ENCODE peak calls at places on chromosomes 16 and 17, in eight cellular contexts. Y is upper lobe of right lung, T is RWPE2, P is thoracic aorta, I is heart left ventricle, H is pancreas, B is LNCaP clone FGC, A is lower lobe of right lung. Q is an unnamed sample.

GRCh38 chr16:80417706-80418105 is 123.1 kb upstream of the DYNLRB2 start:
- DNase-seq in Y (no peak), T (no peak), H (no peak), B (no peak), I (no peak), A (no peak), P (no peak), Q (no peak)

GRCh38 chr16:61820820-61821219 is 215.4 kb downstream of the CDH8 start:
- DNase-seq in P (no peak), A (no peak), Y (no peak), I (no peak), B (no peak), T (no peak), H (no peak), Q (no peak)

GRCh38 chr16:8867483-8868271 is 1.1 kb downstream of the CARHSP1 start:
- DNase-seq in I (peak), B (no peak), H (peak), T (no peak), A (no peak), P (no peak), Y (no peak), Q (no peak)

GRCh38 chr16:46748775-46749705 is 896 bp upstream of the MYLK3 start:
- DNase-seq in P (no peak), B (no peak), H (no peak), I (peak), Y (peak), A (no peak), T (no peak), Q (no peak)

GRCh38 chr17:16463341-16464000 is 28.5 kb downstream of the LRRC75A start:
- DNase-seq in B (no peak), P (no peak), A (no peak), Y (no peak), I (peak), H (peak), T (no peak), Q (peak)

GRCh38 chr16:54054237-54054780 is 232.3 kb downstream of the IRX3 start:
- DNase-seq in T (no peak), H (no peak), Y (no peak), P (no peak), B (no peak), A (no peak), I (no peak), Q (no peak)

GRCh38 chr16:19384656-19385055 is 33.0 kb upstream of the TMC5 start:
- DNase-seq in B (peak), P (no peak), Y (peak), I (no peak), H (peak), T (peak), A (peak), Q (peak)

GRCh38 chr17:77948690-77949114 is 9.8 kb upstream of the TNRC6C start:
- DNase-seq in A (no peak), I (peak), P (no peak), H (no peak), T (no peak), Y (no peak), B (no peak), Q (peak)

GRCh38 chr17:36575028-36575427 is 16.7 kb upstream of the DHRS11 start:
- DNase-seq in I (no peak), A (no peak), T (no peak), H (no peak), B (no peak), P (no peak), Y (no peak), Q (no peak)

GRCh38 chr17:77466596-77467223 is 325.9 kb downstream of the SEC14L1 start:
- DNase-seq in T (no peak), B (no peak), Y (peak), A (no peak), P (no peak), H (no peak), I (no peak), Q (no peak)

GRCh38 chr16:75695708-75696107 is 5.6 kb downstream of the DUXB start:
- DNase-seq in Y (no peak), P (no peak), A (no peak), I (no peak), T (no peak), B (no peak), H (no peak), Q (no peak)

GRCh38 chr17:15659663-15660062 is 24.4 kb downstream of the TRIM16 start:
- DNase-seq in Y (peak), A (peak), B (no peak), I (peak), H (peak), P (no peak), T (peak), Q (peak)

GRCh38 chr17:44113382-44113781 is 10.1 kb downstream of the HDAC5 start:
- DNase-seq in Y (no peak), A (no peak), P (no peak), B (no peak), I (no peak), H (no peak), T (no peak), Q (no peak)

GRCh38 chr16:72285728-72286127 is 113.8 kb upstream of the PMFBP1 start:
- DNase-seq in I (no peak), P (no peak), A (no peak), Y (no peak), B (no peak), H (no peak), T (no peak), Q (no peak)

GRCh38 chr17:11950771-11951519 is 46.3 kb downstream of the ZNF18 start:
- DNase-seq in Y (no peak), T (no peak), H (no peak), P (no peak), A (no peak), I (no peak), B (no peak), Q (peak)

GRCh38 chr17:38881600-38882191 is 11.8 kb downstream of the LASP1 start:
- DNase-seq in P (no peak), T (no peak), I (peak), B (no peak), H (no peak), A (peak), Y (no peak), Q (no peak)

GRCh38 chr16:15887283-15887682 is 1.1 kb downstream of the CEP20 start:
- DNase-seq in B (no peak), I (no peak), Y (no peak), A (no peak), T (no peak), P (no peak), H (no peak), Q (no peak)

GRCh38 chr16:79001156-79001997 is 599.2 kb downstream of the MAF start:
- DNase-seq in T (no peak), B (no peak), I (no peak), A (no peak), P (no peak), Y (no peak), H (no peak), Q (no peak)

GRCh38 chr17:77394540-77395295 is 253.9 kb downstream of the SEC14L1 start:
- DNase-seq in H (peak), P (no peak), A (peak), T (no peak), B (no peak), I (no peak), Y (no peak), Q (no peak)

GRCh38 chr16:81647527-81647926 is 131.6 kb upstream of the PLCG2 start:
- DNase-seq in I (no peak), H (no peak), Y (no peak), A (no peak), B (no peak), T (no peak), P (no peak), Q (peak)

GRCh38 chr17:76710863-76711611 is at the start of gene MXRA7:
- DNase-seq in H (peak), I (peak), B (no peak), P (no peak), Y (peak), A (peak), T (no peak), Q (peak)

GRCh38 chr17:83191388-83192160 is 112.2 kb downstream of the METRNL start:
- DNase-seq in B (no peak), A (peak), H (no peak), I (peak), Y (no peak), T (peak), P (no peak), Q (no peak)

GRCh38 chr16:19754644-19755036 is 36.6 kb downstream of the IQCK start:
- DNase-seq in T (no peak), Y (no peak), P (no peak), I (no peak), H (no peak), A (no peak), B (no peak), Q (no peak)

GRCh38 chr17:30002088-30002487 is 60.7 kb downstream of the EFCAB5 start:
- DNase-seq in B (no peak), Y (no peak), H (no peak), A (no peak), P (no peak), I (no peak), T (no peak), Q (no peak)

GRCh38 chr17:73142763-73143395 is 21.9 kb upstream of the SSTR2 start:
- DNase-seq in A (no peak), H (no peak), P (no peak), Y (no peak), I (no peak), T (no peak), B (no peak), Q (peak)

GRCh38 chr16:47037746-47038458 is 64.4 kb upstream of the DNAJA2 start:
- DNase-seq in B (peak), P (peak), Y (peak), T (peak), I (peak), A (peak), H (peak), Q (peak)

GRCh38 chr16:51987519-51987918 is 559.4 kb downstream of the TOX3 start:
- DNase-seq in B (no peak), H (no peak), T (no peak), I (no peak), P (no peak), Y (no peak), A (no peak), Q (no peak)

GRCh38 chr16:83994087-83994486 is 26.0 kb downstream of the NECAB2 start:
- DNase-seq in A (peak), P (no peak), I (no peak), H (no peak), B (no peak), Y (peak), T (no peak), Q (peak)

GRCh38 chr16:23902223-23903000 is 66.6 kb downstream of the PRKCB start:
- DNase-seq in I (no peak), T (no peak), B (no peak), H (no peak), P (no peak), A (no peak), Y (no peak), Q (no peak)

GRCh38 chr16:12214509-12214908 is 238.0 kb downstream of the SNX29 start:
- DNase-seq in P (no peak), B (no peak), H (no peak), A (no peak), I (no peak), T (no peak), Y (no peak), Q (no peak)

GRCh38 chr17:77435272-77436057 is 294.7 kb downstream of the SEC14L1 start:
- DNase-seq in P (no peak), A (no peak), H (no peak), Y (no peak), B (no peak), I (no peak), T (no peak), Q (no peak)

GRCh38 chr16:87702325-87702811 is 63.4 kb downstream of the KLHDC4 start:
- DNase-seq in P (no peak), T (no peak), A (no peak), I (no peak), B (no peak), Y (no peak), H (no peak), Q (no peak)

GRCh38 chr16:81599034-81599744 is 154.6 kb downstream of the CMIP start:
- DNase-seq in H (peak), P (no peak), A (no peak), Y (no peak), I (no peak), B (peak), T (no peak), Q (peak)

GRCh38 chr16:28623172-28623711 is 13.4 kb upstream of the SULT1A1 start:
- DNase-seq in P (no peak), H (peak), B (peak), A (peak), I (no peak), T (peak), Y (peak), Q (peak)

GRCh38 chr16:87648698-87649487 is 46.6 kb downstream of the JPH3 start:
- DNase-seq in P (no peak), H (no peak), T (no peak), A (no peak), B (no peak), I (no peak), Y (no peak), Q (no peak)

GRCh38 chr16:68144008-68144407 is 58.8 kb downstream of the NFATC3 start:
- DNase-seq in T (no peak), B (no peak), Y (no peak), A (no peak), H (no peak), P (no peak), I (no peak), Q (no peak)

GRCh38 chr16:84150926-84151325 is 5.8 kb downstream of the DNAAF1 start:
- DNase-seq in Y (peak), T (no peak), A (no peak), I (no peak), H (no peak), B (no peak), P (no peak), Q (no peak)

GRCh38 chr16:17277981-17278381 is 192.8 kb downstream of the XYLT1 start:
- DNase-seq in H (peak), T (no peak), P (no peak), A (no peak), Y (no peak), B (no peak), I (no peak), Q (no peak)

GRCh38 chr16:30934827-30935557 is 11.6 kb downstream of the FBXL19 start:
- DNase-seq in I (no peak), B (no peak), P (no peak), Y (no peak), T (no peak), A (peak), H (no peak), Q (peak)

DNA sequence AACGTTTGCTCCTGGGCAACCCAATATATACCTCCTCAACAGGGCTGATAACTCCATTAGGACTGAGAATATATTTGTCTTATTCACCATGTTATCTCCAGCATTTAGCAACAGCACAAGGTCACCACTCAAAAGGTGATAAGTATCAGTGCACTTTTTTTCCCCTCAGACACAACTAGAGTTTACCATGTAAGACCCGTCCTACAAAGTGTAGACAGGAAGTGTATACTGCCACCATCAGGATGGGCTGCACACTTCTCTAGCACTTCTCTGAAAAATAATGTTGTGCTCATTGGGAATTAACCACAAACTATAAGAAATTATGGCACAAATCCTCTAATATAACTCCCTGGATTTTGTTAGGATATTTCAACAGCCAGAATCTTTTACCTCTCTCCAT is 5.7 kb upstream of the VAT1L start:
- DNase-seq in I (no peak), B (no peak), Y (no peak), H (no peak), A (no peak), T (no peak), P (no peak), Q (no peak)
- TF ChIP-seq CTCF in I (no peak), B (peak), Y (peak), H (no peak), A (peak), T (no peak), P (no peak), Q (peak)

GRCh38 chr16:3879887-3880564 is 487 bp downstream of the CREBBP start:
- DNase-seq in A (peak), H (peak), P (no peak), I (peak), B (no peak), T (peak), Y (peak), Q (no peak)
- TF ChIP-seq CTCF in A (no peak), H (no peak), P (no peak), I (peak), B (peak), T (peak), Y (no peak), Q (peak)

GRCh38 chr17:68238488-68238887 is 9.4 kb upstream of the AMZ2 start:
- DNase-seq in T (no peak), I (no peak), A (no peak), B (no peak), H (no peak), P (no peak), Y (no peak), Q (no peak)
- TF ChIP-seq CTCF in T (no peak), I (no peak), A (no peak), B (no peak), H (no peak), P (no peak), Y (no peak), Q (no peak)

DNA sequence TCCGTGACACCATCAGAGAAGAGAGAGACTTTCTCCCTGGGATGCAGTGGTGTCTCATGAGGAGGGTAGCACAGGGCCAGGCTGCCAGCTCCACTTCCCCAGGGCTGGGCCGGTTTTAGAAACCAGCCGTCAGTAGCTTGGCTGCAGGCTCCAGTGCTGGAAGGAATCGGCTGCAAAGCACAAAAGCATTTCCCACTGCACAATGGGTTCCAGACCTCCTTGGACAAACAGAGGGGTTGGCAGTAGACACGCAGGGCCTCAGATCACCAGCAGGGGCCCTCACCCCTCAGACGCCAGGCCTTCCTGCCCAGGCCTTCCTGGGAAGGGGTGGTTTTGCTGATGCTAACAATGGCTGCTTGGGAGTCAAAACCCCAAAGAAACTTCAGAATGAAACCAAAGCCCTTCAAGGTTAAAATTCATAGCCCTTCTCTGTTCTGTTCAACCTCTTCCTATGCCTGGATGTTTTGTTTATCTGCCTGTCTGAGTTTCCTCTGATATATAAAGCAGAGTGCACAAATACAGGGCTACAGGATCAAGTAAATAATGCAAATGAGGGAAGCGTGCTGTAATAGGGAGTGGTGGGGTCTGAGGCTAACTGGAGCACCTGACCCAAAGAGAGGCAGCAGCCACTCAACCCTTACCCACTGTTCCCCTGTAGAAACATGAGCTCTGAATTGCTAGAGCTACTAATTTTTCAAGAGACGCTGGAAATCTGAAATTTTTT is 26.2 kb downstream of the TEKT5 start:
- DNase-seq in B (no peak), A (no peak), T (no peak), I (no peak), Y (no peak), P (no peak), H (no peak), Q (no peak)
- TF ChIP-seq CTCF in B (peak), A (peak), T (peak), I (peak), Y (peak), P (peak), H (no peak), Q (peak)

GRCh38 chr17:55275894-55276804 is 11.4 kb downstream of the HLF start:
- DNase-seq in T (no peak), H (no peak), A (no peak), I (no peak), Y (no peak), P (peak), B (no peak), Q (peak)
- TF ChIP-seq CTCF in T (no peak), H (no peak), A (no peak), I (no peak), Y (no peak), P (no peak), B (no peak), Q (no peak)

GRCh38 chr17:79661292-79662041 is 50.6 kb upstream of the RBFOX3 start:
- DNase-seq in I (no peak), H (no peak), T (no peak), A (no peak), B (no peak), P (no peak), Y (no peak), Q (no peak)

GRCh38 chr17:79657861-79658810 is 47.3 kb upstream of the RBFOX3 start:
- DNase-seq in P (no peak), B (no peak), Y (peak), H (no peak), I (no peak), A (no peak), T (no peak), Q (no peak)

GRCh38 chr17:79657036-79657435 is 46.2 kb upstream of the RBFOX3 start:
- DNase-seq in T (no peak), P (no peak), I (no peak), Y (no peak), B (no peak), H (no peak), A (no peak), Q (no peak)

GRCh38 chr17:79659376-79659775 is 48.5 kb upstream of the RBFOX3 start:
- DNase-seq in B (no peak), I (no peak), T (no peak), P (no peak), H (no peak), Y (no peak), A (no peak), Q (no peak)

DNA sequence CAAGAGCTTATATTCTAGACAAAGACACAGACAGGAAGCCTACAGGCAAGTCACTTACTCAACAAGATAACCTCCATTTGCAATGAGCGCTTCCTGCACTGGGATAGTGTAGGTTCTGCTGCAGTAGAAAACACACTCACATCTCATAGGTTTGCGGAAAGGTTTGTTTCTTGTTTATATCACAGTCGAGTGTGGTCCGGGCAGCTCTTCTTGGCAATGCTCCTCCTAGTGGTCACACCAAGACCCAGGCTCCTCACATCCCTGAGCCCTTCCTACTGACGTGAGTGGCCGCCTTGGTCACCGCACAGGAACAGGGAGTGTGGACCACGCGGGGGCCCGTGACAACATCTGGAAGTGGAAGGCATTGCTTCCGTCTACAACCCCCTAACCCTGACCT is 48.0 kb upstream of the RBFOX3 start:
- DNase-seq in P (no peak), A (no peak), I (no peak), B (no peak), H (no peak), T (no peak), Y (no peak), Q (peak)
- TF ChIP-seq CTCF in P (no peak), A (peak), I (peak), B (peak), H (no peak), T (peak), Y (peak), Q (peak)

GRCh38 chr17:781920-782731 is at the start of the genes GLOD4 and MRM3:
- DNase-seq in I (peak), B (peak), H (peak), Y (peak), P (peak), T (peak), A (peak), Q (peak)
- TF ChIP-seq CTCF in I (peak), B (no peak), H (no peak), Y (peak), P (peak), T (no peak), A (peak), Q (no peak)

DNA sequence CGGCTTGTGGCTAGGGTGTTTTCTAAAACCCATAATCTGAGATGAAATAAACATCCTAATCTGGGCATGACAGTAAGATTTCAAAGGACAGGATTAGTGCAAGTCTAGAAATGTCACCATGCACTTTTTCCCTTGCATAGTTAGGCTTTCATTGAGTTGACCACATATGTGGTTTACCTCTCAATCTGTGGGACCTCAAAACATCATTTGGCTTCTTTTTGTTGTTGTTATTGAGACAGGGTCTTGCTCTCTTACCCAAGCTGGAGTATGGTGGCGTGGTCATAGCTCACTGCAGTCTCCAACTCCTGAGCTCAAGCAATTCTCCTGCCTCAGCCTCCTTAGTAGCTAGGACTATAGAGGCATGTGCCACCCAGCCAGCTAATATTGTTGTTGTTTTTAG is 197.8 kb downstream of the CEP112 start:
- DNase-seq in Y (no peak), I (no peak), B (no peak), T (no peak), H (no peak), P (no peak), A (no peak), Q (no peak)
- TF ChIP-seq CTCF in Y (no peak), I (no peak), B (no peak), T (no peak), H (no peak), P (no peak), A (no peak), Q (no peak)

Q was measured in bronchial epithelial cell.